ENCODE peak calls at places on chromosomes 2 and 18, in ten cellular contexts. P is OCI-LY7, J is H1, N is suprapubic skin, G is Panc1, M is GM23338, F is AG04450, C is esophagus muscularis mucosa, A is Peyer's patch, S is adrenal gland. K is an unnamed sample.
A peak's percentile ranks its signal among the peaks of the same experiment; 100 is the strongest.

GRCh38 chr2:61536086-61536722 is 2.0 kb downstream of the XPO1 start:
- DNase-seq in F (no peak), M (no peak), P (peak; percentile 31), S (no peak), N (no peak), G (peak; percentile 63), A (no peak), C (no peak), J (no peak), K (no peak)

GRCh38 chr2:20999906-21000645 is 43.8 kb downstream of the APOB start:
- DNase-seq in C (no peak), N (no peak), F (no peak), S (no peak), P (no peak), G (no peak), J (no peak), M (no peak), A (no peak), K (no peak)

GRCh38 chr2:96788393-96789244 is 27.4 kb upstream of the CNNM3 start:
- DNase-seq in A (no peak), P (no peak), G (no peak), C (no peak), S (peak; percentile 85), J (no peak), N (no peak), M (no peak), F (no peak), K (peak; percentile 47)

GRCh38 chr2:146764301-146764700 is 1080.5 kb upstream of the ACVR2A start:
- DNase-seq in F (no peak), S (no peak), J (no peak), C (no peak), N (no peak), G (no peak), P (no peak), M (no peak), A (no peak), K (no peak)

GRCh38 chr18:10499230-10499629 is 26.6 kb upstream of the NAPG start:
- DNase-seq in G (no peak), S (no peak), F (no peak), M (no peak), C (no peak), P (no peak), N (no peak), J (no peak), A (no peak), K (no peak)

GRCh38 chr18:79457239-79457638 is 61.5 kb downstream of the NFATC1 start:
- DNase-seq in F (no peak), M (no peak), P (no peak), S (no peak), A (no peak), J (no peak), G (no peak), N (no peak), C (no peak), K (no peak)

GRCh38 chr2:230227216-230227615 is 1.7 kb downstream of the SP140 start:
- DNase-seq in M (no peak), N (no peak), S (no peak), C (no peak), F (no peak), A (peak; percentile 42), G (no peak), J (no peak), P (no peak), K (no peak)

GRCh38 chr18:8603663-8604520 is 5.3 kb upstream of the RAB12 start:
- DNase-seq in G (no peak), A (no peak), M (no peak), S (no peak), F (no peak), N (no peak), C (no peak), P (peak; percentile 42), J (no peak), K (no peak)

GRCh38 chr2:152730591-152731333 is 12.3 kb downstream of the ARL6IP6 start:
- DNase-seq in P (peak; percentile 9), F (no peak), M (no peak), C (no peak), S (no peak), J (no peak), N (no peak), G (no peak), A (peak; percentile 28), K (no peak)

DNA sequence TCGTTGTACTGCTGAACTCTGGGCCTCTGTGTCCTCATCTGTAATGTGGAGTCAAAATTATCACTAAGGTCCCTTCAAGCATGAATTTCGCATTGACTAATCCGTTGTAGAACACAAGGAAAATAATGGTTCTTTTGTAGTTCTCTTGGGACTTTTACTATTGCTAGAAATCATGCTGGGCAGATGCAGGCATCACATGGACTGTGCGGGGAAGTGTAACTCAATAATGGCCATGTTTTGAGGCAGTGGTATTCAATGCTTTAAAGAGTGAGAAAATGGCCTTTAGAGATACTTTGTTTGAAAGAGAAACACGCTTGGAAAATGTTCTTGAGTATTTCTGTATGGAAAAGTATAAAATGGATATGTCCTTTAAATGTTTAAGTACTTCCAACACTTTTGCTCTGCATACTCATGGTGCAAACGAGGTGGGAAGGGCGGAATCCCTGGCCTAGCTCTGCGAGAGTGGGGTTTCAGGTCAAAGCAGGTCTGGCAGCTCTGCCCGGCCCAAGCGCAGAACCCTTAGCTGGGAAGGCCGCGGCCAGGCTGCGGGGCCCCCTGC is 117.3 kb upstream of the MSTN start:
- DNase-seq in J (no peak), G (no peak), M (no peak), A (no peak), P (no peak), F (no peak), N (no peak), C (no peak), S (no peak), K (peak; percentile 41)
- H3K27ac ChIP-seq in J (no peak overlapping the region), G (no peak overlapping the region), M (no peak overlapping the region), A (peak overlapping the region; percentile 44), P (no peak overlapping the region), F (no peak overlapping the region), N (peak overlapping the region; percentile 93), C (peak overlapping the region; percentile 87), S (no peak overlapping the region), K (peak overlapping the region; percentile 96)

DNA sequence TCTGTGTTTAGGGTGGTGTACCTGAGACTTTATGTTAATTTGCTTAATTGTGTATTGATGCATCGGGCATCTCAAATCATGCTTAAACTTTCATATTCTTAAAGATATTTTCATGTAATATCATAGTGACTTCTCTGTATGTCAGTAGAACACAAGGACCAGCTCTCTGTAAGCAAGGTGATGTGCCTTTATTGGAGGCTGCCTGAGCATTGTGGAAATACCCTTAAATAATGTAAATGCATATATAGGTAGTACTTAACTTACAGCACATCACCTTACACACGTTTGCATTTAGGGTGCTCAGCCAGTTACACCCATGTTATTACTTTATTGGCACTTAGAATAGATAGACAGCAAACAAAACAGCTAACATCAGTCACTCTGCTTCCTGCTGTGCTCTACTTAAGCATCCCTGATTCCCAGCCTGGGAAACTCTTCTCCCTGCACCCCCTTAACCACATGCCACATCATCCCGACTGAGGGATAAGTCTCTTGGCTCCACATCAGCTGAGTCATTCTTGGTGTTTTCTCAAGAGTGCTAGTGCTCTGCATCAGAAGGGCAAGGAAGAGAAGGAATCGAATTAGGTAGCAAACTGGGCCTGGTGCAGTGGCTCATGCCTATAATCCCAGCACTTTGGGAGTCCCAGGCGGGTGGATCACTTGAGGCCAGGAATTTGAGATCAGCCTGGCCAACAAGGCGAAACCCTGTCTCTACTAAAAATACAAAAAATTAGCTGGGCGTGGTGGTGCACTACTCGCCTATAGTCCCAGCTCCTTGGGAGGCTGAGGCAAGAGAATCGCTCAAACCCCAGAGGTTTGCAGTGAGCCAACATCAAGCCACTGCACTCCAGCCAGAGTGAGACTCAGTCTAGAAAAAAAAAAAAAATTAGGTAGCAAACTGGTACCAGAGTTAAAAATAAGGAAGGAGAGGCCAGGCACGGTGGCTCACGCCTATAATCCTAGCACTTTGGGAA is 108.7 kb downstream of the MAP3K20 start:
- DNase-seq in P (no peak), A (no peak), G (peak; percentile 93), S (peak; percentile 59), M (peak; percentile 74), C (no peak), F (peak; percentile 95), J (no peak), N (peak; percentile 66), K (no peak)
- H3K27ac ChIP-seq in P (no peak overlapping the region), A (no peak overlapping the region), G (peak overlapping the region; percentile 95), S (no peak overlapping the region), M (peak overlapping the region; percentile 79), C (peak overlapping the region; percentile 82), F (peak overlapping the region; percentile 80), J (no peak overlapping the region), N (peak overlapping the region; percentile 50), K (no peak overlapping the region)

GRCh38 chr2:46305177-46305576 is 8.0 kb downstream of the EPAS1 start:
- DNase-seq in F (no peak), M (no peak), P (no peak), N (no peak), G (no peak), J (no peak), C (no peak), A (no peak), S (no peak), K (no peak)
- H3K27ac ChIP-seq in F (no peak overlapping the region), M (no peak overlapping the region), P (no peak overlapping the region), N (no peak overlapping the region), G (peak overlapping the region; percentile 88), J (no peak overlapping the region), C (peak overlapping the region; percentile 32), A (no peak overlapping the region), S (no peak overlapping the region), K (no peak overlapping the region)

GRCh38 chr2:160490760-160491367 is 2.7 kb downstream of the RBMS1 start:
- DNase-seq in J (no peak), C (no peak), S (no peak), F (no peak), M (no peak), G (no peak), N (no peak), P (no peak), A (no peak), K (no peak)

GRCh38 chr2:160494243-160494642 is 636 bp upstream of the RBMS1 start:
- DNase-seq in N (no peak), F (no peak), C (no peak), S (no peak), J (no peak), M (no peak), G (no peak), P (no peak), A (no peak), K (no peak)

GRCh38 chr2:160492401-160493226 is 993 bp downstream of the RBMS1 start:
- DNase-seq in S (peak; percentile 82), N (peak; percentile 84), G (no peak), J (peak; percentile 90), P (no peak), C (no peak), A (peak; percentile 40), M (peak; percentile 93), F (no peak), K (peak; percentile 34)

GRCh38 chr2:160493227-160494028 is at the start of gene RBMS1:
- DNase-seq in N (peak; percentile 79), M (peak; percentile 79), J (peak; percentile 78), S (peak; percentile 71), F (no peak), C (no peak), P (no peak), A (peak; percentile 25), G (no peak), K (no peak)

DNA sequence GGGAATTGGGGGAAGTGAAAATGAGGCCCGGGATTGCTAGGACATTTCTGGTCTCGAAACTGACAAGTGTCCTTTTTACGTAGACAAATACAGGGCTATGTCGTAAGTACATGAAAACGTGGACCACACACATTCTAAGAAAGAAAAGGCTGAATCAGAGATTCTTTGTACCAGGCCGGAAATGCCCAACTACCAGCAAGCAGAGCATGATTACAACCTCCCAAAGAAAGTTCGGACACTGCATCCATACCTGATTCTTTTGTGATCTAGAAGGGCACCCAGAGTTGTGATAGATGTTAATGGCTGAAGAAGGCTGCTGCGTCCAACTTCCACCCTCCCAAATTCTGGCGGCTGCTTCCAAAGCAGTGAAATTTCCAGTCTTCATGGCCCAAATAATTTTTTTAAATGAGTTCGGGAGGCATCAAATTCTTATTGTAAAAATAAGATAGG is 1.7 kb downstream of the RBMS1 start:
- DNase-seq in J (no peak), S (no peak), N (no peak), M (peak; percentile 57), C (no peak), P (no peak), A (no peak), F (no peak), G (no peak), K (no peak)
- H3K27ac ChIP-seq in J (no peak overlapping the region), S (peak overlapping the region; percentile 59), N (peak overlapping the region; percentile 99), M (peak overlapping the region; percentile 86), C (peak overlapping the region; percentile 99), P (no peak overlapping the region), A (peak overlapping the region; percentile 84), F (peak overlapping the region; percentile 82), G (peak overlapping the region; percentile 77), K (no peak overlapping the region)

K was measured in substantia nigra.